ENCODE peak calls at places on chromosomes 6 and 20, in four cellular contexts. S, U, A and Y are unnamed samples. For H3K27me3, the result is how much of the 10 kb centered on the place peaks cover.

GRCh38 chr20:59993736-59994484 is 35.7 kb downstream of the CDH26 start:
- DNase-seq in S (no peak), U (no peak), A (no peak), Y (no peak)

GRCh38 chr6:168180548-168181011 is 101.6 kb upstream of the FRMD1 start:
- DNase-seq in A (peak), U (no peak), S (no peak), Y (no peak)

GRCh38 chr20:38114353-38114791 is 50.7 kb downstream of the TGM2 start:
- DNase-seq in U (no peak), S (no peak), A (no peak), Y (peak)

GRCh38 chr6:142387997-142388815 is 86.4 kb downstream of the ADGRG6 start:
- DNase-seq in U (no peak), S (no peak), A (no peak), Y (no peak)

GRCh38 chr6:82144007-82144851 is 103.3 kb downstream of the IBTK start:
- DNase-seq in A (peak), U (peak), S (no peak), Y (peak)

GRCh38 chr6:24440897-24441598 is 38.3 kb downstream of the MRS2 start:
- DNase-seq in A (no peak), S (no peak), U (no peak), Y (no peak)

GRCh38 chr6:30820196-30820595 is 64.1 kb upstream of the DDR1 start:
- DNase-seq in U (peak), A (peak), S (no peak), Y (peak)

GRCh38 chr6:154113392-154113791 is 74.4 kb downstream of the OPRM1 start:
- DNase-seq in U (no peak), S (no peak), A (no peak), Y (no peak)

GRCh38 chr6:31041372-31041974 is 31.2 kb downstream of the MUC22 start:
- DNase-seq in S (no peak), A (no peak), U (no peak), Y (no peak)

GRCh38 chr6:68724054-68724453 is 89.0 kb downstream of the ADGRB3 start:
- DNase-seq in S (no peak), A (no peak), U (no peak), Y (no peak)

DNA sequence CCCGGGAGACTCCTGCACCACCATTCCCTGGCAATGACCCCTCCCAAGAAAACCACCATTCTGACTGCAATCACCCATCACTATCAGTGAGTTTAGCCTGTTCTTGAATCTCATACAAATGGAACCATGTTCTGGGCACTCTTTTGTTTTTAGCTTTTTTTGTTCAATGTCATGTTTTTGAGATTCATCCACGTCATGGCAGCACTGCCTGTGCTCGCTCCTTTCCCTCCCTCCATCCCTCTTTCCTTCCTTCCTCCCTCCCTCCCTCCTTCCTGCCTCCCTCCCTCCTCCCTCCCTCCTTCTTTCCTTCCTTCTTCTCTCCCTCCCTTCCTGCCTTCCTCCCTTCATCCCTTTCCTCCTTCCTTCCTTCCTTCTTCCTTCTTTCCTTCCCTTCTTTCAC is 44.4 kb upstream of the PMEPA1 start:
- DNase-seq in U (no peak), S (no peak), A (no peak), Y (peak)
- H3K27me3 ChIP-seq in U (under half), S (under half), A (under half), Y (under half)

DNA sequence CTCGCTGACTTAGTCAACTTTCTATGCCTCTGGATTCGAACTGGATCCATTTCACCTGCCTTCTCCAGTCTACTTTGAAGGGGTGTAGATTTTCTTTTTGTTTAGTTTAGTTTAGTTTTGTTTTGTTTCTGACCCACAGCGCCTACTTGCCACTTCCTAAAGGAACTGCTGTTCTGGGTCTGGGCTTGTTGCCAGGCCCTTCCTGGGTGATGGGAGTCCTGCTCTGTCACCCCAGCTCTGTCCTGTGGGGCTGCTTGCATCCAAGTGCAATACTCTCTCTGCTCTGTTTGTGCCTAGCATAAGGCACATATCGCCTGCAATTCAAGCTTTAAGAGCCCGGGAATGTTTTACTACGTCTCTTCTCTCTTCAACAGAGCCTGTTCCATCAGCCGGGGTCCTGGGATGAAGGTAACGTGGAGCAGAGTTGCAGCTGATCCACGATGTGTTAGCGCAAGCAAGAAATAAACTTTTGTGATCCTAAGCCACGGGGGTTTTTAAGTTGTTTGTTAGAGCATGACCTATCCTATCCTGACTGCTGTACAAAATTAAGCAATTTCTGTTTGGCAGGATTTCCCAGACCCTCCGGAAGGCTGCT is 30.8 kb upstream of the TAGAP start:
- DNase-seq in A (no peak), U (no peak), S (no peak), Y (no peak)
- H3K27me3 ChIP-seq in A (under half), U (under half), S (under half), Y (under half)

GRCh38 chr6:1326535-1327121 is 14.7 kb downstream of the FOXQ1 start:
- DNase-seq in A (no peak), U (no peak), S (no peak), Y (no peak)
- H3K27me3 ChIP-seq in A (under half), U (under half), S (under half), Y (under half)

GRCh38 chr6:146032387-146032786 is 3.5 kb downstream of the GRM1 start:
- DNase-seq in S (no peak), A (no peak), U (no peak), Y (no peak)

GRCh38 chr6:146027586-146028249 is 1.1 kb upstream of the GRM1 start:
- DNase-seq in U (no peak), A (no peak), S (no peak), Y (no peak)

GRCh38 chr6:146028250-146028789 is 542 bp upstream of the GRM1 start:
- DNase-seq in S (peak), A (peak), U (no peak), Y (peak)

GRCh38 chr6:146028835-146029572 is at the start of gene GRM1:
- DNase-seq in A (no peak), S (no peak), U (no peak), Y (no peak)

DNA sequence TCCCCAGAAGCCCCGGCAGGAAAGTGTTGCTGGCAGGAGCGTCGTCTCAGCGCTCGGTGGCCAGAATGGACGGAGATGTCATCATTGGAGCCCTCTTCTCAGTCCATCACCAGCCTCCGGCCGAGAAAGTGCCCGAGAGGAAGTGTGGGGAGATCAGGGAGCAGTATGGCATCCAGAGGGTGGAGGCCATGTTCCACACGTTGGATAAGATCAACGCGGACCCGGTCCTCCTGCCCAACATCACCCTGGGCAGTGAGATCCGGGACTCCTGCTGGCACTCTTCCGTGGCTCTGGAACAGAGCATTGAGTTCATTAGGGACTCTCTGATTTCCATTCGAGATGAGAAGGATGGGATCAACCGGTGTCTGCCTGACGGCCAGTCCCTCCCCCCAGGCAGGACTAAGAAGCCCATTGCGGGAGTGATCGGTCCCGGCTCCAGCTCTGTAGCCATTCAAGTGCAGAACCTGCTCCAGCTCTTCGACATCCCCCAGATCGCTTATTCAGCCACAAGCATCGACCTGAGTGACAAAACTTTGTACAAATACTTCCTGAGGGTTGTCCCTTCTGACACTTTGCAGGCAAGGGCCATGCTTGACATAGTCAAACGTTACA is 817 bp downstream of the GRM1 start:
- DNase-seq in A (no peak), U (no peak), S (no peak), Y (no peak)
- H3K27me3 ChIP-seq in A (under half), U (under half), S (under half), Y (half or more)

GRCh38 chr20:61875996-61876395 is 189.7 kb downstream of the TAF4 start:
- DNase-seq in A (no peak), S (no peak), U (no peak), Y (no peak)
- H3K27me3 ChIP-seq in A (half or more), S (under half), U (under half), Y (under half)

GRCh38 chr20:61317966-61318520 is 66.0 kb downstream of the CDH4 start:
- DNase-seq in A (no peak), S (no peak), U (no peak), Y (no peak)

GRCh38 chr20:61314326-61315010 is 62.4 kb downstream of the CDH4 start:
- DNase-seq in U (no peak), A (no peak), S (no peak), Y (no peak)

GRCh38 chr20:61313396-61313795 is 61.3 kb downstream of the CDH4 start:
- DNase-seq in A (no peak), U (no peak), S (no peak), Y (no peak)

GRCh38 chr20:61315319-61315718 is 63.3 kb downstream of the CDH4 start:
- DNase-seq in A (no peak), U (no peak), S (no peak), Y (no peak)

DNA sequence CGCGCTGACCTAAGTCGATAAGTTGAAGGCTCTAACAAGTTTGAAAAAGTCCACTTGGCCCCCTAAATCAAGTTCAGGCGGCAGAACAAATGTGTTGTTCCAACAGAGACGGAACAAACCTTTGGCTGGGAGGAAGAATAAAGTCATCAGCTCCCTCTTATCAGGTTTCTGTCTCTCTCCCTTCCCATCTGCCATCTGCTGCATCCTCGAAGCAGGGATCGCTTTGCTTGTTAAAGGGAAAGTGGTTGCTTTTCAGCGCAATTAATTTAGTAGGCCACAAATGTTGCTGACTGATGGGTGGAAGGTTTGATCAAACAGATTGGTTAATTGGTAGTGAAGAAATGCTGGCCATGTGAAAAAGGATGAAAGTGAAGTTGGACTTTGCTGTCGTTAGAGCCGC is 64.3 kb downstream of the CDH4 start:
- DNase-seq in S (no peak), A (no peak), U (no peak), Y (no peak)
- H3K27me3 ChIP-seq in S (under half), A (under half), U (under half), Y (under half)

GRCh38 chr6:37516920-37517405 is 17.3 kb upstream of the CCDC167 start:
- DNase-seq in U (no peak), A (no peak), S (no peak), Y (no peak)
- H3K27me3 ChIP-seq in U (under half), A (half or more), S (under half), Y (under half)

GRCh38 chr6:161543910-161544309 is 270.0 kb upstream of the AGPAT4 start:
- DNase-seq in A (no peak), U (no peak), S (no peak), Y (no peak)
- H3K27me3 ChIP-seq in A (under half), U (under half), S (under half), Y (under half)